ENCODE peak calls at places on chromosomes 11 and 22, in eight cellular contexts. A, C, Y, V, J, R, U and L are unnamed samples.

GRCh38 chr11:116379185-116379828 is 393.5 kb downstream of the BUD13 start:
- DNase-seq in A (no peak), C (no peak), Y (no peak), V (no peak), J (peak), R (peak), U (no peak), L (no peak)

GRCh38 chr11:22822204-22822603 is 7.4 kb downstream of the SVIP start:
- DNase-seq in A (no peak), C (no peak), Y (no peak), V (no peak), J (no peak), R (no peak), U (no peak), L (no peak)

GRCh38 chr22:48453171-48453570 is 1374.5 kb downstream of the BRD1 start:
- DNase-seq in A (no peak), C (no peak), Y (no peak), V (no peak), J (no peak), R (no peak), U (no peak), L (no peak)

GRCh38 chr22:20782083-20782482 is 8.2 kb downstream of the SERPIND1 start:
- DNase-seq in A (no peak), C (no peak), Y (no peak), V (no peak), J (no peak), R (no peak), U (no peak), L (no peak)

GRCh38 chr11:2396471-2396870 is 4.1 kb upstream of the TSSC4 start:
- DNase-seq in A (no peak), C (no peak), Y (no peak), V (no peak), J (no peak), R (no peak), U (no peak), L (no peak)

GRCh38 chr22:29254283-29254653 is 13.5 kb downstream of the RHBDD3 start:
- DNase-seq in A (no peak), C (no peak), Y (no peak), V (no peak), J (no peak), R (no peak), U (no peak), L (no peak)

GRCh38 chr11:44659641-44660040 is 67.1 kb upstream of the TSPAN18 start:
- DNase-seq in A (no peak), C (no peak), Y (no peak), V (no peak), J (no peak), R (no peak), U (no peak), L (peak)

GRCh38 chr22:29257751-29258181 is 10.0 kb downstream of the RHBDD3 start:
- DNase-seq in A (no peak), C (no peak), Y (no peak), V (no peak), J (no peak), R (no peak), U (no peak), L (no peak)

GRCh38 chr11:32081129-32081641 is 9.7 kb upstream of the RCN1 start:
- DNase-seq in A (no peak), C (no peak), Y (no peak), V (peak), J (peak), R (no peak), U (no peak), L (no peak)

GRCh38 chr11:46649180-46649738 is 31.9 kb downstream of the ATG13 start:
- DNase-seq in A (no peak), C (peak), Y (no peak), V (no peak), J (no peak), R (peak), U (no peak), L (peak)

GRCh38 chr11:69704508-69705245 is 855 bp upstream of the FGF19 start:
- DNase-seq in A (peak), C (no peak), Y (no peak), V (no peak), J (peak), R (no peak), U (no peak), L (no peak)

GRCh38 chr11:23406131-23406819 is 546.0 kb upstream of the CCDC179 start:
- DNase-seq in A (no peak), C (no peak), Y (peak), V (no peak), J (no peak), R (no peak), U (no peak), L (no peak)

GRCh38 chr11:43119275-43119970 is 192.4 kb upstream of the API5 start:
- DNase-seq in A (no peak), C (no peak), Y (no peak), V (no peak), J (no peak), R (no peak), U (no peak), L (no peak)

GRCh38 chr11:67483498-67483798 is 622 bp downstream of the AIP start:
- DNase-seq in A (no peak), C (no peak), Y (no peak), V (no peak), J (no peak), R (no peak), U (no peak), L (no peak)

GRCh38 chr22:46401370-46401769 is 65.9 kb downstream of the TRMU start:
- DNase-seq in A (no peak), C (no peak), Y (no peak), V (no peak), J (no peak), R (no peak), U (no peak), L (no peak)

GRCh38 chr11:22832315-22833041 is 2.9 kb upstream of the SVIP start:
- DNase-seq in A (no peak), C (no peak), Y (no peak), V (no peak), J (no peak), R (no peak), U (no peak), L (peak)

GRCh38 chr22:46054091-46054877 is 77.3 kb upstream of the WNT7B start:
- DNase-seq in A (peak), C (no peak), Y (peak), V (peak), J (peak), R (no peak), U (no peak), L (peak)

GRCh38 chr11:129023968-129024676 is 81.5 kb upstream of the TP53AIP1 start:
- DNase-seq in A (peak), C (no peak), Y (peak), V (peak), J (no peak), R (no peak), U (no peak), L (peak)

GRCh38 chr22:32240461-32240860 is 14.7 kb downstream of the SLC5A4 start:
- DNase-seq in A (no peak), C (no peak), Y (no peak), V (no peak), J (no peak), R (no peak), U (no peak), L (no peak)

GRCh38 chr11:11407065-11407737 is 54.2 kb upstream of the CSNK2A3 start:
- DNase-seq in A (peak), C (no peak), Y (no peak), V (peak), J (peak), R (no peak), U (no peak), L (no peak)

GRCh38 chr11:32118025-32118974 is 27.4 kb downstream of the RCN1 start:
- DNase-seq in A (no peak), C (no peak), Y (no peak), V (no peak), J (no peak), R (no peak), U (no peak), L (no peak)

GRCh38 chr22:41799486-41800347 is 762 bp upstream of the CCDC134 start:
- DNase-seq in A (no peak), C (no peak), Y (no peak), V (no peak), J (no peak), R (no peak), U (peak), L (peak)

GRCh38 chr11:123545726-123546125 is 108.7 kb downstream of the SCN3B start:
- DNase-seq in A (no peak), C (no peak), Y (no peak), V (no peak), J (no peak), R (no peak), U (no peak), L (no peak)

GRCh38 chr11:131924446-131925240 is 554.2 kb downstream of the NTM start:
- DNase-seq in A (no peak), C (no peak), Y (no peak), V (no peak), J (no peak), R (no peak), U (no peak), L (no peak)

GRCh38 chr22:22682807-22683667 is 38.6 kb downstream of the GGTLC2 start:
- DNase-seq in A (no peak), C (no peak), Y (no peak), V (no peak), J (no peak), R (peak), U (no peak), L (no peak)

GRCh38 chr11:124748481-124749338 is 3.3 kb downstream of the VSIG2 start:
- DNase-seq in A (no peak), C (no peak), Y (no peak), V (no peak), J (peak), R (no peak), U (no peak), L (no peak)

GRCh38 chr22:46027219-46028068 is 50.5 kb upstream of the WNT7B start:
- DNase-seq in A (no peak), C (no peak), Y (no peak), V (no peak), J (peak), R (no peak), U (peak), L (peak)

GRCh38 chr22:34430386-34430785 is 510.1 kb upstream of the LARGE1 start:
- DNase-seq in A (no peak), C (no peak), Y (no peak), V (no peak), J (no peak), R (no peak), U (no peak), L (no peak)

GRCh38 chr11:95241673-95242072 is 10.7 kb upstream of the SESN3 start:
- DNase-seq in A (no peak), C (no peak), Y (no peak), V (no peak), J (no peak), R (no peak), U (no peak), L (peak)

GRCh38 chr22:26617251-26618199 is at the start of gene CRYBB1:
- DNase-seq in A (no peak), C (peak), Y (no peak), V (peak), J (no peak), R (no peak), U (no peak), L (peak)